ENCODE peak calls at places on chromosomes 3 and 15, in seven cellular contexts. M is colonic mucosa; I is progenitor cell of endocrine pancreas; S is mesenchymal stem cell; H is thoracic aorta; O is CD8-positive, alpha-beta memory T cell; G is breast epithelium. J is an unnamed sample.
A peak's percentile ranks its signal among the peaks of the same experiment; 100 is the strongest.

GRCh38 chr3:52254608-52255007 is 9.0 kb downstream of the PPM1M start:
- DNase-seq in O (no peak), G (no peak), H (no peak), I (no peak), M (no peak), S (no peak), J (no peak)

GRCh38 chr15:49047456-49047855 is 1.2 kb upstream of the SECISBP2L start:
- DNase-seq in I (no peak), S (no peak), G (no peak), O (no peak), H (no peak), M (no peak), J (no peak)

GRCh38 chr3:144480520-144480919 is 508.9 kb downstream of the DIPK2A start:
- DNase-seq in S (no peak), H (no peak), G (no peak), I (no peak), O (no peak), M (no peak), J (no peak)

GRCh38 chr3:151774235-151774634 is 39.7 kb upstream of the AADAC start:
- DNase-seq in M (no peak), H (no peak), G (no peak), I (no peak), O (no peak), S (no peak), J (no peak)

GRCh38 chr3:158165730-158166129 is 55.8 kb downstream of the RSRC1 start:
- DNase-seq in I (no peak), M (no peak), H (no peak), G (no peak), O (no peak), S (peak; percentile 30), J (no peak)

GRCh38 chr3:146626384-146627122 is 21.4 kb upstream of the PLSCR5 start:
- DNase-seq in I (no peak), M (no peak), H (no peak), G (no peak), O (no peak), S (no peak), J (no peak)

GRCh38 chr3:171810278-171811058 is at the start of gene PLD1:
- DNase-seq in H (no peak), M (peak; percentile 92), I (peak; percentile 76), G (peak; percentile 70), S (peak; percentile 90), O (no peak), J (peak; percentile 95)

GRCh38 chr3:167882057-167882667 is 146.6 kb downstream of the SERPINI1 start:
- DNase-seq in H (no peak), I (no peak), S (peak; percentile 58), O (peak; percentile 9), M (no peak), G (no peak), J (no peak)

GRCh38 chr3:195526492-195526891 is 16.6 kb downstream of the PPP1R2 start:
- DNase-seq in S (no peak), M (no peak), O (no peak), I (no peak), H (no peak), G (no peak), J (no peak)

GRCh38 chr15:92619380-92620101 is 36.0 kb downstream of the FAM174B start:
- DNase-seq in S (peak; percentile 77), H (no peak), G (peak; percentile 36), I (no peak), O (no peak), M (no peak), J (no peak)

GRCh38 chr15:38260077-38260476 is 7.4 kb downstream of the SPRED1 start:
- DNase-seq in M (no peak), I (no peak), G (no peak), H (no peak), O (no peak), S (peak; percentile 40), J (no peak)

GRCh38 chr15:67185621-67186225 is 68.7 kb downstream of the AAGAB start:
- DNase-seq in S (no peak), M (no peak), O (no peak), G (no peak), I (no peak), H (no peak), J (no peak)

GRCh38 chr15:29092376-29093064 is 177.1 kb downstream of the NSMCE3 start:
- DNase-seq in G (peak; percentile 41), H (no peak), M (no peak), I (no peak), O (no peak), S (no peak), J (no peak)

GRCh38 chr3:3429841-3430240 is 250.3 kb upstream of the CRBN start:
- DNase-seq in S (no peak), G (no peak), I (no peak), O (no peak), H (no peak), M (no peak), J (no peak)

GRCh38 chr3:132134611-132135010 is 99.8 kb upstream of the CPNE4 start:
- DNase-seq in O (no peak), I (no peak), M (no peak), G (no peak), S (peak; percentile 29), H (no peak), J (peak; percentile 42)

GRCh38 chr3:16583551-16583950 is 21.7 kb downstream of the DAZL start:
- DNase-seq in O (no peak), I (no peak), S (no peak), G (no peak), H (no peak), M (no peak), J (no peak)

GRCh38 chr15:78928616-78929093 is 16.2 kb downstream of the CTSH start:
- DNase-seq in H (no peak), O (no peak), I (no peak), G (no peak), S (no peak), M (no peak), J (no peak)

GRCh38 chr3:126352476-126353454 is 4.4 kb downstream of the KLF15 start:
- DNase-seq in G (no peak), M (no peak), S (no peak), O (no peak), H (no peak), I (no peak), J (no peak)

GRCh38 chr3:41710646-41711388 is 251.1 kb downstream of the ULK4 start:
- DNase-seq in I (no peak), M (no peak), H (no peak), O (no peak), G (no peak), S (peak; percentile 69), J (peak; percentile 50)

GRCh38 chr3:157373783-157374182 is 62.9 kb upstream of the PTX3 start:
- DNase-seq in H (no peak), M (no peak), I (no peak), S (no peak), G (no peak), O (no peak), J (no peak)

GRCh38 chr15:58666957-58667356 is 82.5 kb downstream of the ADAM10 start:
- DNase-seq in M (no peak), I (no peak), H (no peak), S (peak; percentile 64), O (no peak), G (no peak), J (no peak)

GRCh38 chr3:13684350-13684749 is 135.4 kb downstream of the FBLN2 start:
- DNase-seq in G (no peak), M (no peak), O (no peak), H (no peak), I (no peak), S (no peak), J (no peak)

GRCh38 chr3:176814252-176814651 is 383.0 kb downstream of the TBL1XR1 start:
- DNase-seq in I (peak; percentile 41), H (no peak), S (peak; percentile 68), G (no peak), O (no peak), M (peak; percentile 58), J (no peak)

GRCh38 chr15:88804257-88804656 is 1.0 kb downstream of the ACAN start:
- DNase-seq in I (no peak), H (no peak), G (no peak), S (no peak), O (no peak), M (no peak), J (no peak)

GRCh38 chr15:20344601-20345400 is 196.8 kb downstream of the GOLGA6L6 start:
- DNase-seq in G (peak; percentile 49), I (no peak), S (no peak), O (no peak), M (no peak), H (no peak), J (no peak)

GRCh38 chr15:47586653-47587224 is 130.6 kb upstream of the SEMA6D start:
- DNase-seq in H (no peak), S (no peak), G (no peak), M (peak; percentile 82), I (no peak), O (no peak), J (no peak)

GRCh38 chr3:53120336-53120735 is 9.9 kb downstream of the RFT1 start:
- DNase-seq in H (no peak), O (no peak), I (no peak), S (no peak), G (no peak), M (no peak), J (no peak)

GRCh38 chr15:26352909-26353308 is 420.0 kb downstream of the GABRB3 start:
- DNase-seq in I (no peak), O (no peak), H (no peak), G (no peak), M (no peak), S (no peak), J (no peak)

GRCh38 chr3:37945803-37946530 is 44.6 kb upstream of the VILL start:
- DNase-seq in G (no peak), I (no peak), S (peak; percentile 82), M (no peak), O (no peak), H (no peak), J (peak; percentile 95)

GRCh38 chr3:116059421-116060096 is 385.7 kb downstream of the LSAMP start:
- DNase-seq in I (no peak), H (no peak), S (peak; percentile 89), M (no peak), G (no peak), O (no peak), J (peak; percentile 77)

GRCh38 chr15:33182278-33182905 is 12.1 kb downstream of the FMN1 start:
- DNase-seq in S (no peak), O (no peak), M (no peak), H (no peak), G (no peak), I (no peak), J (no peak)

GRCh38 chr3:143252931-143253330 is 133.4 kb downstream of the CHST2 start:
- DNase-seq in G (no peak), H (no peak), I (no peak), S (no peak), M (no peak), O (no peak), J (no peak)

GRCh38 chr3:63979093-63979492 is 44.2 kb downstream of the PSMD6 start:
- DNase-seq in H (no peak), M (no peak), O (peak; percentile 69), I (no peak), G (no peak), S (no peak), J (peak; percentile 20)

GRCh38 chr3:48222616-48223513 is at the start of gene CAMP:
- DNase-seq in I (no peak), M (peak; percentile 34), O (no peak), S (peak; percentile 33), H (no peak), G (peak; percentile 92), J (peak; percentile 95)

GRCh38 chr3:45575491-45575923 is 19.0 kb upstream of the LIMD1 start:
- DNase-seq in I (no peak), G (no peak), H (no peak), O (no peak), M (no peak), S (no peak), J (peak; percentile 64)

GRCh38 chr3:45503904-45504651 is 90.5 kb upstream of the LIMD1 start:
- DNase-seq in O (no peak), M (no peak), I (no peak), G (no peak), S (no peak), H (no peak), J (no peak)

GRCh38 chr3:167350245-167350862 is 29.7 kb downstream of the ZBBX start:
- DNase-seq in O (no peak), H (no peak), I (no peak), G (no peak), M (no peak), S (peak; percentile 44), J (peak; percentile 18)

GRCh38 chr3:58351920-58352319 is 19.2 kb downstream of the PXK start:
- DNase-seq in S (no peak), I (no peak), G (no peak), O (no peak), M (no peak), H (no peak), J (no peak)